ENCODE peak calls at places on chromosomes 13 and 19, in five cellular contexts. N, A, Z, E and I are unnamed samples.
A peak's percentile ranks its signal among the peaks of the same experiment; 100 is the strongest.

GRCh38 chr19:29963576-29963975 is 21.5 kb downstream of the URI1 start:
- DNase-seq in N (no peak), A (no peak), Z (no peak), E (no peak), I (no peak)

GRCh38 chr13:64158910-64159309 is 2743.3 kb upstream of the PCDH20 start:
- DNase-seq in N (no peak), A (peak; percentile 6), Z (no peak), E (no peak), I (no peak)

GRCh38 chr19:1935484-1936208 is 5.3 kb upstream of the CSNK1G2 start:
- DNase-seq in N (no peak), A (peak; percentile 27), Z (no peak), E (no peak), I (no peak)

GRCh38 chr13:52862358-52863206 is 14.1 kb upstream of the PCDH8 start:
- DNase-seq in N (no peak), A (peak; percentile 6), Z (no peak), E (no peak), I (no peak)

GRCh38 chr19:19606021-19606420 is 12.5 kb downstream of the PBX4 start:
- DNase-seq in N (no peak), A (no peak), Z (no peak), E (no peak), I (no peak)

GRCh38 chr13:46523972-46524737 is 28.8 kb upstream of the LRCH1 start:
- DNase-seq in N (no peak), A (peak; percentile 41), Z (no peak), E (no peak), I (no peak)

GRCh38 chr19:15397782-15398181 is 18.2 kb upstream of the AKAP8 start:
- DNase-seq in N (no peak), A (no peak), Z (no peak), E (no peak), I (no peak)

GRCh38 chr13:51834581-51835158 is 10.3 kb downstream of the TMEM272 start:
- DNase-seq in N (no peak), A (no peak), Z (no peak), E (no peak), I (no peak)

GRCh38 chr19:17109962-17110598 is 34.5 kb downstream of the MYO9B start:
- DNase-seq in N (peak; percentile 33), A (no peak), Z (no peak), E (peak; percentile 35), I (peak; percentile 86)

GRCh38 chr19:1764293-1764683 is 11.0 kb downstream of the ONECUT3 start:
- DNase-seq in N (no peak), A (no peak), Z (no peak), E (no peak), I (no peak)

GRCh38 chr19:13176345-13176744 is 26.1 kb downstream of the IER2 start:
- DNase-seq in N (no peak), A (no peak), Z (no peak), E (no peak), I (no peak)

GRCh38 chr19:35350591-35350990 is 2.9 kb downstream of the FFAR1 start:
- DNase-seq in N (no peak), A (no peak), Z (no peak), E (no peak), I (no peak)

GRCh38 chr13:40402931-40403412 is 263.5 kb downstream of the FOXO1 start:
- DNase-seq in N (no peak), A (peak; percentile 72), Z (no peak), E (no peak), I (no peak)
- H3K27ac ChIP-seq in N (peak overlapping the region; percentile 12), A (peak overlapping the region; percentile 73), Z (peak overlapping the region; percentile 47), E (peak overlapping the region; percentile 85), I (peak overlapping the region; percentile 18)

GRCh38 chr19:49423985-49424303 is 703 bp upstream of the PTH2 start:
- DNase-seq in N (no peak), A (no peak), Z (no peak), E (no peak), I (no peak)
- H3K4me3 ChIP-seq in N (no peak overlapping the region), A (no peak overlapping the region), Z (no peak overlapping the region), E (no peak overlapping the region), I (no peak overlapping the region)

GRCh38 chr19:11204076-11204602 is 6.8 kb upstream of the KANK2 start:
- DNase-seq in N (no peak), A (no peak), Z (no peak), E (no peak), I (no peak)
- H3K27ac ChIP-seq in N (peak overlapping the region; percentile 67), A (no peak overlapping the region), Z (peak overlapping the region; percentile 31), E (peak overlapping the region; percentile 96), I (peak overlapping the region; percentile 85)

DNA sequence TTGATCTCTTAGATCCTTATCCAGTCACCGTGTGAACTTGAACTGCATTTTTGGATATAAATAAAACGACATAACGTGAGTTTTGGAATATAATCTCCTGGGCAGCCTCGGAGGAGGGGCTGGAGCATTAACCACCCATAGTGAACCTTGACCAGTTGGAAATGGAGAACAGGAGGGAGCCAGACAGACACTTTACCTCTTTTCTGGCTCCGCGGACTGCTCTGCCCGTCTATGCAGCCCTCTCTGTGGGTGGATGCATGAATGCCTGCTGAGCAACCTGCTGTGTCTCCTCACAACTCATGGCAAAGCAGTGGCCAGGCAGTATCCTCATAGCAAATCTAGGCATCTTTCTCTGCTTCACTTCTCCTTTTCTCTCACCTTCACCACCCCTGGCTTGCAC is 10.5 kb upstream of the COG3 start:
- DNase-seq in N (no peak), A (no peak), Z (no peak), E (no peak), I (no peak)
- H3K4me3 ChIP-seq in N (no peak overlapping the region), A (no peak overlapping the region), Z (no peak overlapping the region), E (no peak overlapping the region), I (no peak overlapping the region)

GRCh38 chr19:38629568-38629967 is 10.6 kb downstream of the EIF3K start:
- DNase-seq in N (no peak), A (no peak), Z (no peak), E (no peak), I (no peak)

GRCh38 chr19:38624822-38625221 is 5.8 kb downstream of the EIF3K start:
- DNase-seq in N (no peak), A (no peak), Z (no peak), E (no peak), I (no peak)

GRCh38 chr19:38626401-38626800 is 7.4 kb downstream of the EIF3K start:
- DNase-seq in N (no peak), A (no peak), Z (no peak), E (no peak), I (no peak)
- H3K27ac ChIP-seq in N (no peak overlapping the region), A (no peak overlapping the region), Z (no peak overlapping the region), E (no peak overlapping the region), I (no peak overlapping the region)

GRCh38 chr19:11674067-11674492 is 64.7 kb downstream of the ZNF823 start:
- DNase-seq in N (no peak), A (peak; percentile 7), Z (no peak), E (no peak), I (peak; percentile 77)
- H3K4me3 ChIP-seq in N (peak overlapping the region; percentile 8), A (peak overlapping the region; percentile 76), Z (peak overlapping the region; percentile 56), E (peak overlapping the region; percentile 28), I (peak overlapping the region; percentile 44)